ENCODE peak calls at places on chromosomes 5 and 9, in six cellular contexts. One of them, this sample, is unnamed.

GRCh38 chr9:92641092-92641809 is 28.7 kb downstream of the IPPK start:
- ATAC-seq in activated CD8-positive, alpha-beta memory T cell treated with anti-CD3 and anti-CD28 coated beads, Interleukin-2, amount 10 ng/mL, durations not matched to agents 7 days and 5 days: no peak
- ATAC-seq in heart left ventricle: no peak
- ATAC-seq in right cardiac atrium: no peak
- ATAC-seq in T-helper 17 cell: no peak
- ATAC-seq in GM12878: no peak
- ATAC-seq in this sample: no peak

GRCh38 chr5:106508894-106509293 is 1161.8 kb downstream of the EFNA5 start:
- ATAC-seq in GM12878: no peak
- ATAC-seq in activated CD8-positive, alpha-beta memory T cell treated with anti-CD3 and anti-CD28 coated beads, Interleukin-2, amount 10 ng/mL, durations not matched to agents 7 days and 5 days: no peak
- ATAC-seq in heart left ventricle: peak; percentile 97
- ATAC-seq in right cardiac atrium: peak; percentile 51
- ATAC-seq in T-helper 17 cell: no peak
- ATAC-seq in this sample: no peak

GRCh38 chr9:37146372-37146771 is 26.0 kb downstream of the ZCCHC7 start:
- ATAC-seq in heart left ventricle: no peak
- ATAC-seq in T-helper 17 cell: peak; percentile 79
- ATAC-seq in right cardiac atrium: no peak
- ATAC-seq in GM12878: peak; percentile 61
- ATAC-seq in activated CD8-positive, alpha-beta memory T cell treated with anti-CD3 and anti-CD28 coated beads, Interleukin-2, amount 10 ng/mL, durations not matched to agents 7 days and 5 days: peak; percentile 76
- ATAC-seq in this sample: peak; percentile 32

GRCh38 chr5:22835630-22836029 is 17.5 kb downstream of the CDH12 start:
- ATAC-seq in T-helper 17 cell: no peak
- ATAC-seq in GM12878: no peak
- ATAC-seq in right cardiac atrium: peak; percentile 62
- ATAC-seq in heart left ventricle: no peak
- ATAC-seq in activated CD8-positive, alpha-beta memory T cell treated with anti-CD3 and anti-CD28 coated beads, Interleukin-2, amount 10 ng/mL, durations not matched to agents 7 days and 5 days: no peak
- ATAC-seq in this sample: no peak

GRCh38 chr5:55497712-55498111 is 37.1 kb downstream of the PLPP1 start:
- ATAC-seq in GM12878: no peak
- ATAC-seq in heart left ventricle: peak; percentile 25
- ATAC-seq in activated CD8-positive, alpha-beta memory T cell treated with anti-CD3 and anti-CD28 coated beads, Interleukin-2, amount 10 ng/mL, durations not matched to agents 7 days and 5 days: no peak
- ATAC-seq in T-helper 17 cell: no peak
- ATAC-seq in right cardiac atrium: no peak
- ATAC-seq in this sample: no peak

GRCh38 chr9:113886933-113887332 is 10.8 kb downstream of the ZNF618 start:
- ATAC-seq in activated CD8-positive, alpha-beta memory T cell treated with anti-CD3 and anti-CD28 coated beads, Interleukin-2, amount 10 ng/mL, durations not matched to agents 7 days and 5 days: no peak
- ATAC-seq in right cardiac atrium: peak; percentile 73
- ATAC-seq in T-helper 17 cell: no peak
- ATAC-seq in heart left ventricle: peak; percentile 44
- ATAC-seq in GM12878: peak; percentile 37
- ATAC-seq in this sample: no peak

GRCh38 chr5:128750202-128750601 is 212.2 kb upstream of the FBN2 start:
- ATAC-seq in right cardiac atrium: no peak
- ATAC-seq in heart left ventricle: no peak
- ATAC-seq in activated CD8-positive, alpha-beta memory T cell treated with anti-CD3 and anti-CD28 coated beads, Interleukin-2, amount 10 ng/mL, durations not matched to agents 7 days and 5 days: no peak
- ATAC-seq in T-helper 17 cell: no peak
- ATAC-seq in GM12878: no peak
- ATAC-seq in this sample: no peak

GRCh38 chr5:66010476-66010875 is 84.1 kb downstream of the ERBIN start:
- ATAC-seq in heart left ventricle: no peak
- ATAC-seq in right cardiac atrium: no peak
- ATAC-seq in T-helper 17 cell: peak; percentile 88
- ATAC-seq in GM12878: peak; percentile 79
- ATAC-seq in activated CD8-positive, alpha-beta memory T cell treated with anti-CD3 and anti-CD28 coated beads, Interleukin-2, amount 10 ng/mL, durations not matched to agents 7 days and 5 days: no peak
- ATAC-seq in this sample: peak; percentile 93

GRCh38 chr9:111925017-111925770 is 28.6 kb downstream of the UGCG start:
- ATAC-seq in activated CD8-positive, alpha-beta memory T cell treated with anti-CD3 and anti-CD28 coated beads, Interleukin-2, amount 10 ng/mL, durations not matched to agents 7 days and 5 days: no peak
- ATAC-seq in right cardiac atrium: no peak
- ATAC-seq in GM12878: no peak
- ATAC-seq in heart left ventricle: no peak
- ATAC-seq in T-helper 17 cell: no peak
- ATAC-seq in this sample: no peak